ENCODE peak calls at places on chromosomes 3 and 15, in six cellular contexts. D is neural progenitor cell; C is AG09309; S is CD4-positive, alpha-beta T cell; W is substantia nigra; H is fibroblast of mammary gland. A is an unnamed sample.

GRCh38 chr3:73848173-73848751 is 223.5 kb upstream of the PDZRN3 start:
- DNase-seq in D (peak), C (peak), S (no peak), W (no peak), H (peak), A (no peak)

GRCh38 chr3:32432711-32433530 is 41.3 kb downstream of the CMTM7 start:
- DNase-seq in D (no peak), C (no peak), S (no peak), W (no peak), H (peak), A (no peak)

GRCh38 chr15:101126618-101127502 is 125.0 kb downstream of the CHSY1 start:
- DNase-seq in D (peak), C (no peak), S (no peak), W (no peak), H (peak), A (no peak)

GRCh38 chr3:64384561-64384960 is 159.3 kb upstream of the PRICKLE2 start:
- DNase-seq in D (no peak), C (no peak), S (no peak), W (no peak), H (no peak), A (no peak)

GRCh38 chr3:100436951-100437350 is 35.6 kb downstream of the LNP1 start:
- DNase-seq in D (no peak), C (no peak), S (no peak), W (no peak), H (peak), A (no peak)

GRCh38 chr3:104523136-104523535 is 843.6 kb upstream of the ALCAM start:
- DNase-seq in D (no peak), C (no peak), S (no peak), W (no peak), H (no peak), A (no peak)

GRCh38 chr3:125137432-125138033 is 75.0 kb downstream of the SLC12A8 start:
- DNase-seq in D (no peak), C (no peak), S (no peak), W (no peak), H (peak), A (no peak)

GRCh38 chr3:108951802-108952474 is 1.7 kb downstream of the GUCA1C start:
- DNase-seq in D (no peak), C (no peak), S (no peak), W (no peak), H (no peak), A (no peak)

GRCh38 chr15:73965094-73965729 is 26.9 kb downstream of the STOML1 start:
- DNase-seq in D (peak), C (no peak), S (no peak), W (no peak), H (no peak), A (no peak)

GRCh38 chr3:70281663-70282062 is 30.8 kb downstream of the MDFIC2 start:
- DNase-seq in D (no peak), C (no peak), S (no peak), W (no peak), H (no peak), A (no peak)

GRCh38 chr3:190204200-190204599 is 83.5 kb upstream of the P3H2 start:
- DNase-seq in D (no peak), C (no peak), S (no peak), W (no peak), H (no peak), A (no peak)

GRCh38 chr15:73964736-73965093 is 27.4 kb downstream of the STOML1 start:
- DNase-seq in D (peak), C (no peak), S (peak), W (peak), H (peak), A (peak)

GRCh38 chr3:108548304-108548703 is 37.9 kb upstream of the MYH15 start:
- DNase-seq in D (no peak), C (no peak), S (no peak), W (no peak), H (peak), A (no peak)

GRCh38 chr3:119559441-119559963 is at the start of gene CD80:
- DNase-seq in D (peak), C (peak), S (peak), W (no peak), H (peak), A (no peak)

GRCh38 chr3:60935709-60936108 is 315.5 kb downstream of the FHIT start:
- DNase-seq in D (no peak), C (peak), S (no peak), W (no peak), H (peak), A (no peak)

GRCh38 chr3:53716998-53717397 is 129.2 kb downstream of the CHDH start:
- DNase-seq in D (no peak), C (no peak), S (no peak), W (no peak), H (no peak), A (no peak)

GRCh38 chr3:175310046-175310445 is 450.9 kb downstream of the NAALADL2 start:
- DNase-seq in D (no peak), C (no peak), S (no peak), W (no peak), H (no peak), A (no peak)

GRCh38 chr15:88701561-88702095 is 62.8 kb downstream of the ISG20 start:
- DNase-seq in D (peak), C (no peak), S (no peak), W (no peak), H (no peak), A (no peak)

GRCh38 chr15:34154725-34155204 is 52.9 kb downstream of the PGBD4 start:
- DNase-seq in D (no peak), C (no peak), S (no peak), W (no peak), H (peak), A (no peak)

GRCh38 chr3:82133070-82133606 is 371.7 kb upstream of the GBE1 start:
- DNase-seq in D (peak), C (peak), S (peak), W (no peak), H (peak), A (no peak)

GRCh38 chr15:52006702-52007340 is 12.2 kb upstream of the MAPK6 start:
- DNase-seq in D (no peak), C (no peak), S (no peak), W (no peak), H (no peak), A (no peak)

GRCh38 chr3:50587806-50588758 is 18.8 kb downstream of the HEMK1 start:
- DNase-seq in D (no peak), C (no peak), S (no peak), W (no peak), H (no peak), A (no peak)

GRCh38 chr3:147161833-147162232 is 244.5 kb downstream of the ZIC4 start:
- DNase-seq in D (no peak), C (no peak), S (no peak), W (no peak), H (no peak), A (no peak)

GRCh38 chr3:13713396-13713795 is 164.5 kb downstream of the FBLN2 start:
- DNase-seq in D (no peak), C (no peak), S (no peak), W (no peak), H (no peak), A (no peak)

GRCh38 chr15:73296621-73297353 is 72.0 kb downstream of the HCN4 start:
- DNase-seq in D (no peak), C (no peak), S (no peak), W (no peak), H (no peak), A (no peak)

GRCh38 chr3:39149498-39150169 is 3.8 kb downstream of the CSRNP1 start:
- DNase-seq in D (no peak), C (no peak), S (no peak), W (no peak), H (no peak), A (no peak)

GRCh38 chr3:191397771-191398170 is 63.2 kb upstream of the PYDC2 start:
- DNase-seq in D (peak), C (no peak), S (no peak), W (no peak), H (no peak), A (no peak)

GRCh38 chr15:100030586-100031249 is 297.5 kb upstream of the LYSMD4 start:
- DNase-seq in D (no peak), C (peak), S (no peak), W (no peak), H (peak), A (no peak)

GRCh38 chr3:79461129-79461792 is 306.5 kb downstream of the ROBO1 start:
- DNase-seq in D (no peak), C (no peak), S (no peak), W (no peak), H (no peak), A (no peak)

GRCh38 chr3:42752961-42753360 is 20.1 kb downstream of the CCDC13 start:
- DNase-seq in D (no peak), C (no peak), S (no peak), W (no peak), H (no peak), A (no peak)

GRCh38 chr3:37752661-37753055 is 109.0 kb upstream of the CTDSPL start:
- DNase-seq in D (no peak), C (no peak), S (no peak), W (no peak), H (no peak), A (no peak)

GRCh38 chr3:136586580-136586979 is 165.6 kb downstream of the STAG1 start:
- DNase-seq in D (no peak), C (no peak), S (no peak), W (no peak), H (no peak), A (no peak)

GRCh38 chr15:85865070-85865684 is 70.5 kb upstream of the KLHL25 start:
- DNase-seq in D (peak), C (no peak), S (no peak), W (no peak), H (peak), A (peak)